ENCODE peak calls at places on chromosomes 16 and 17, in six cellular contexts. One of them, this sample, is unnamed.

GRCh38 chr16:17276610-17277009 is 194.2 kb downstream of the XYLT1 start:
- DNase-seq in WTC11: no peak
- DNase-seq in C1 segment of cervical spinal cord: no peak
- DNase-seq in nephron progenitor cell: no peak
- DNase-seq in caudate nucleus: no peak
- DNase-seq in NCI-H82: no peak
- DNase-seq in this sample: no peak

GRCh38 chr17:37770631-37771518 is 26.0 kb upstream of the HNF1B start:
- DNase-seq in caudate nucleus: no peak
- DNase-seq in NCI-H82: peak
- DNase-seq in WTC11: peak
- DNase-seq in C1 segment of cervical spinal cord: no peak
- DNase-seq in nephron progenitor cell: peak
- DNase-seq in this sample: no peak

GRCh38 chr16:84278968-84279367 is 15.7 kb upstream of the WFDC1 start:
- DNase-seq in WTC11: no peak
- DNase-seq in C1 segment of cervical spinal cord: peak
- DNase-seq in NCI-H82: peak
- DNase-seq in caudate nucleus: peak
- DNase-seq in nephron progenitor cell: peak
- DNase-seq in this sample: peak

GRCh38 chr17:47072881-47073280 is 93.8 kb upstream of the RPRML start:
- DNase-seq in nephron progenitor cell: no peak
- DNase-seq in WTC11: no peak
- DNase-seq in NCI-H82: peak
- DNase-seq in C1 segment of cervical spinal cord: peak
- DNase-seq in caudate nucleus: peak
- DNase-seq in this sample: peak

GRCh38 chr17:9475259-9475658 is 100.4 kb downstream of the STX8 start:
- DNase-seq in NCI-H82: no peak
- DNase-seq in WTC11: no peak
- DNase-seq in caudate nucleus: peak
- DNase-seq in C1 segment of cervical spinal cord: peak
- DNase-seq in nephron progenitor cell: no peak
- DNase-seq in this sample: no peak

GRCh38 chr17:61700252-61700651 is 109.2 kb upstream of the NACA2 start:
- DNase-seq in C1 segment of cervical spinal cord: no peak
- DNase-seq in caudate nucleus: no peak
- DNase-seq in WTC11: no peak
- DNase-seq in nephron progenitor cell: no peak
- DNase-seq in NCI-H82: no peak
- DNase-seq in this sample: no peak

GRCh38 chr17:32915108-32915700 is 12.7 kb upstream of the TMEM98 start:
- DNase-seq in nephron progenitor cell: no peak
- DNase-seq in caudate nucleus: no peak
- DNase-seq in C1 segment of cervical spinal cord: no peak
- DNase-seq in NCI-H82: no peak
- DNase-seq in WTC11: no peak
- DNase-seq in this sample: no peak

GRCh38 chr16:71796501-71796900 is 12.1 kb downstream of the AP1G1 start:
- DNase-seq in nephron progenitor cell: no peak
- DNase-seq in C1 segment of cervical spinal cord: no peak
- DNase-seq in WTC11: no peak
- DNase-seq in NCI-H82: no peak
- DNase-seq in caudate nucleus: no peak
- DNase-seq in this sample: no peak

GRCh38 chr17:32160526-32160925 is 18.2 kb downstream of the RHOT1 start:
- DNase-seq in C1 segment of cervical spinal cord: peak
- DNase-seq in WTC11: no peak
- DNase-seq in NCI-H82: no peak
- DNase-seq in caudate nucleus: no peak
- DNase-seq in nephron progenitor cell: no peak
- DNase-seq in this sample: no peak

GRCh38 chr17:38587193-38587592 is 18.6 kb downstream of the SRCIN1 start:
- DNase-seq in WTC11: no peak
- DNase-seq in C1 segment of cervical spinal cord: peak
- DNase-seq in NCI-H82: no peak
- DNase-seq in nephron progenitor cell: no peak
- DNase-seq in caudate nucleus: no peak
- DNase-seq in this sample: no peak

GRCh38 chr17:46800573-46800972 is 17.9 kb downstream of the WNT3 start:
- DNase-seq in C1 segment of cervical spinal cord: no peak
- DNase-seq in NCI-H82: no peak
- DNase-seq in caudate nucleus: no peak
- DNase-seq in nephron progenitor cell: no peak
- DNase-seq in WTC11: no peak
- DNase-seq in this sample: no peak

GRCh38 chr17:1005361-1005946 is 8.5 kb downstream of the TIMM22 start:
- DNase-seq in C1 segment of cervical spinal cord: peak
- DNase-seq in NCI-H82: no peak
- DNase-seq in nephron progenitor cell: no peak
- DNase-seq in WTC11: no peak
- DNase-seq in caudate nucleus: peak
- DNase-seq in this sample: peak

GRCh38 chr17:39130205-39130604 is 21.2 kb downstream of the PLXDC1 start:
- DNase-seq in caudate nucleus: no peak
- DNase-seq in WTC11: no peak
- DNase-seq in NCI-H82: no peak
- DNase-seq in nephron progenitor cell: no peak
- DNase-seq in C1 segment of cervical spinal cord: no peak
- DNase-seq in this sample: no peak

GRCh38 chr17:36529121-36529520 is 5.5 kb downstream of the MYO19 start:
- DNase-seq in nephron progenitor cell: no peak
- DNase-seq in C1 segment of cervical spinal cord: no peak
- DNase-seq in caudate nucleus: no peak
- DNase-seq in WTC11: no peak
- DNase-seq in NCI-H82: no peak
- DNase-seq in this sample: no peak

GRCh38 chr16:30934827-30935557 is 11.6 kb downstream of the FBXL19 start:
- DNase-seq in WTC11: peak
- DNase-seq in NCI-H82: peak
- DNase-seq in caudate nucleus: no peak
- DNase-seq in C1 segment of cervical spinal cord: no peak
- DNase-seq in nephron progenitor cell: peak
- DNase-seq in this sample: peak

GRCh38 chr16:67246081-67246944 is 968 bp downstream of the FHOD1 start:
- DNase-seq in nephron progenitor cell: peak
- DNase-seq in C1 segment of cervical spinal cord: peak
- DNase-seq in NCI-H82: peak
- DNase-seq in WTC11: peak
- DNase-seq in caudate nucleus: peak
- DNase-seq in this sample: peak

GRCh38 chr17:67443931-67444597 is 67.0 kb downstream of the PITPNC1 start:
- DNase-seq in WTC11: no peak
- DNase-seq in nephron progenitor cell: peak
- DNase-seq in caudate nucleus: no peak
- DNase-seq in C1 segment of cervical spinal cord: no peak
- DNase-seq in NCI-H82: no peak
- DNase-seq in this sample: no peak

GRCh38 chr16:62927122-62927521 is 890.9 kb upstream of the CDH8 start:
- DNase-seq in nephron progenitor cell: no peak
- DNase-seq in C1 segment of cervical spinal cord: no peak
- DNase-seq in NCI-H82: no peak
- DNase-seq in caudate nucleus: no peak
- DNase-seq in WTC11: no peak
- DNase-seq in this sample: no peak

GRCh38 chr16:50474138-50474537 is 74.1 kb upstream of the NKD1 start:
- DNase-seq in caudate nucleus: no peak
- DNase-seq in C1 segment of cervical spinal cord: no peak
- DNase-seq in WTC11: no peak
- DNase-seq in NCI-H82: no peak
- DNase-seq in nephron progenitor cell: no peak
- DNase-seq in this sample: no peak

GRCh38 chr16:4762205-4762604 is 4.8 kb downstream of the ZNF500 start:
- DNase-seq in caudate nucleus: no peak
- DNase-seq in C1 segment of cervical spinal cord: no peak
- DNase-seq in NCI-H82: no peak
- DNase-seq in WTC11: no peak
- DNase-seq in nephron progenitor cell: no peak
- DNase-seq in this sample: no peak

GRCh38 chr17:68539536-68540469 is 27.6 kb downstream of the PRKAR1A start:
- DNase-seq in nephron progenitor cell: no peak
- DNase-seq in C1 segment of cervical spinal cord: peak
- DNase-seq in WTC11: no peak
- DNase-seq in caudate nucleus: no peak
- DNase-seq in NCI-H82: no peak
- DNase-seq in this sample: no peak

GRCh38 chr17:50865060-50865867 is 890 bp downstream of the TOB1 start:
- DNase-seq in nephron progenitor cell: peak
- DNase-seq in C1 segment of cervical spinal cord: peak
- DNase-seq in NCI-H82: peak
- DNase-seq in WTC11: peak
- DNase-seq in caudate nucleus: peak
- DNase-seq in this sample: peak

GRCh38 chr17:29433551-29433950 is 43.4 kb downstream of the TAOK1 start:
- DNase-seq in C1 segment of cervical spinal cord: no peak
- DNase-seq in WTC11: no peak
- DNase-seq in nephron progenitor cell: peak
- DNase-seq in caudate nucleus: no peak
- DNase-seq in NCI-H82: no peak
- DNase-seq in this sample: no peak

GRCh38 chr17:39146273-39146672 is 5.2 kb downstream of the PLXDC1 start:
- DNase-seq in caudate nucleus: no peak
- DNase-seq in nephron progenitor cell: no peak
- DNase-seq in NCI-H82: no peak
- DNase-seq in C1 segment of cervical spinal cord: no peak
- DNase-seq in WTC11: no peak
- DNase-seq in this sample: no peak

GRCh38 chr17:61601297-61601696 is 10.3 kb upstream of the NACA2 start:
- DNase-seq in nephron progenitor cell: no peak
- DNase-seq in C1 segment of cervical spinal cord: no peak
- DNase-seq in WTC11: no peak
- DNase-seq in caudate nucleus: no peak
- DNase-seq in NCI-H82: no peak
- DNase-seq in this sample: no peak

This sample was measured in amygdala.